ENCODE peak calls at places on chromosomes 16 and 17, in four cellular contexts. F, C, A and W are unnamed samples.

GRCh38 chr16:31274831-31275816 is 15.3 kb downstream of the ITGAM start:
- DNase-seq in A (no peak), F (no peak), C (no peak), W (no peak)

GRCh38 chr16:88596477-88596876 is 26.3 kb downstream of the ZC3H18 start:
- DNase-seq in A (no peak), C (peak), F (no peak), W (no peak)

GRCh38 chr16:66084306-66084705 is 282.2 kb upstream of the CDH5 start:
- DNase-seq in A (no peak), C (peak), F (no peak), W (peak)

GRCh38 chr17:2064147-2064489 is 9.2 kb downstream of the HIC1 start:
- DNase-seq in F (no peak), A (no peak), C (peak), W (no peak)

GRCh38 chr17:66466933-66467367 is 164.5 kb downstream of the PRKCA start:
- DNase-seq in C (peak), A (no peak), F (peak), W (peak)

GRCh38 chr16:19223235-19223847 is 55.3 kb downstream of the SYT17 start:
- DNase-seq in A (peak), C (no peak), F (peak), W (no peak)

GRCh38 chr17:74850310-74850709 is 9.4 kb downstream of the GRIN2C start:
- DNase-seq in C (no peak), A (no peak), F (no peak), W (no peak)

GRCh38 chr16:10040136-10041080 is 141.8 kb downstream of the GRIN2A start:
- DNase-seq in A (peak), C (no peak), F (no peak), W (no peak)

GRCh38 chr16:83606486-83607030 is 201.2 kb upstream of the HSBP1 start:
- DNase-seq in A (no peak), F (no peak), C (no peak), W (no peak)

GRCh38 chr16:84982434-84982833 is 28.9 kb downstream of the ZDHHC7 start:
- DNase-seq in F (no peak), A (no peak), C (no peak), W (no peak)

GRCh38 chr17:77470330-77470786 is 329.6 kb downstream of the SEC14L1 start:
- DNase-seq in A (no peak), F (no peak), C (no peak), W (no peak)

GRCh38 chr17:66426397-66427033 is 124.1 kb downstream of the PRKCA start:
- DNase-seq in C (peak), A (no peak), F (peak), W (no peak)

GRCh38 chr17:32998111-32998892 is 6.7 kb downstream of the SPACA3 start:
- DNase-seq in C (peak), A (peak), F (peak), W (peak)

GRCh38 chr17:48841395-48841831 is 10.6 kb downstream of the CALCOCO2 start:
- DNase-seq in C (peak), F (no peak), A (no peak), W (peak)

GRCh38 chr16:85029413-85029794 is 1.8 kb downstream of the KIAA0513 start:
- DNase-seq in A (no peak), F (peak), C (peak), W (peak)

GRCh38 chr17:17545031-17545820 is 46.3 kb downstream of the PEMT start:
- DNase-seq in C (peak), F (no peak), A (no peak), W (peak)

GRCh38 chr17:38967290-38967738 is at the start of gene FBXO47:
- DNase-seq in A (peak), C (peak), F (no peak), W (peak)

GRCh38 chr16:68309798-68310197 is 948 bp downstream of the SLC7A6OS start:
- DNase-seq in F (no peak), C (no peak), A (no peak), W (no peak)

GRCh38 chr16:86575754-86576557 is 2.4 kb upstream of the FOXL1 start:
- DNase-seq in A (peak), F (peak), C (peak), W (peak)

GRCh38 chr16:48405153-48405552 is 19.9 kb upstream of the SIAH1 start:
- DNase-seq in C (no peak), F (no peak), A (no peak), W (no peak)

GRCh38 chr16:11632455-11632921 is 35.8 kb upstream of the SNN start:
- DNase-seq in C (peak), A (peak), F (no peak), W (peak)

GRCh38 chr17:50100921-50101345 is 5.8 kb downstream of the PDK2 start:
- DNase-seq in C (no peak), A (no peak), F (no peak), W (no peak)

GRCh38 chr16:10971560-10971961 is 27.2 kb downstream of the CLEC16A start:
- DNase-seq in F (peak), A (peak), C (peak), W (peak)

GRCh38 chr16:22623351-22623781 is 112.7 kb downstream of the NPIPB5 start:
- DNase-seq in C (peak), F (no peak), A (no peak), W (peak)

GRCh38 chr17:14545156-14545906 is 244.4 kb downstream of the HS3ST3B1 start:
- DNase-seq in F (peak), A (peak), C (no peak), W (no peak)

GRCh38 chr16:18841833-18842525 is 40.6 kb upstream of the ARL6IP1 start:
- DNase-seq in C (no peak), A (no peak), F (no peak), W (no peak)

GRCh38 chr17:41885733-41886132 is 20.5 kb upstream of the KLHL11 start:
- DNase-seq in A (peak), C (no peak), F (no peak), W (no peak)

GRCh38 chr16:49970818-49971431 is 54.1 kb upstream of the CNEP1R1 start:
- DNase-seq in F (no peak), A (no peak), C (no peak), W (no peak)

GRCh38 chr16:4213721-4214120 is 28.2 kb downstream of the SRL start:
- DNase-seq in F (no peak), C (peak), A (no peak), W (peak)

GRCh38 chr16:49924078-49924477 is 68.2 kb upstream of the ZNF423 start:
- DNase-seq in C (no peak), F (peak), A (no peak), W (no peak)

GRCh38 chr17:7294614-7295153 is at the start of gene YBX2:
- DNase-seq in C (no peak), A (peak), F (peak), W (no peak)

GRCh38 chr16:66902648-66903543 is 15.8 kb downstream of the CDH16 start:
- DNase-seq in C (no peak), F (no peak), A (no peak), W (no peak)

GRCh38 chr17:28925912-28926365 is 23.1 kb upstream of the DHRS13 start:
- DNase-seq in F (peak), A (no peak), C (peak), W (peak)

GRCh38 chr17:77736207-77736600 is 222.3 kb upstream of the TNRC6C start:
- DNase-seq in A (peak), C (no peak), F (no peak), W (no peak)

GRCh38 chr17:31657876-31658275 is 201.2 kb downstream of the COPRS start:
- DNase-seq in C (no peak), A (no peak), F (no peak), W (no peak)

GRCh38 chr16:14071576-14072271 is 605 bp downstream of the MRTFB start:
- DNase-seq in A (peak), F (peak), C (peak), W (no peak)

GRCh38 chr17:45284176-45285140 is 22.6 kb upstream of the SPATA32 start:
- DNase-seq in A (peak), F (peak), C (no peak), W (no peak)
- H3K27ac ChIP-seq in A (no peak), F (no peak), C (no peak), W (no peak)

GRCh38 chr17:16406742-16407674 is 8.4 kb upstream of the TRPV2 start:
- DNase-seq in A (peak), F (peak), C (peak), W (peak)
- TF ChIP-seq EZH2 in A (no peak), F (no peak), C (no peak), W (no peak)

GRCh38 chr17:56773124-56773523 is 60.6 kb downstream of the C17orf67 start:
- DNase-seq in C (no peak), F (no peak), A (no peak), W (no peak)
- H3K27ac ChIP-seq in C (no peak), F (peak), A (no peak), W (no peak)

GRCh38 chr17:80475949-80476876 is at the start of gene NPTX1:
- DNase-seq in A (peak), F (peak), C (no peak), W (no peak)
- TF ChIP-seq EZH2 in A (no peak), F (peak), C (peak), W (no peak)

GRCh38 chr17:4135489-4135888 is 7.3 kb downstream of the ZZEF1 start:
- DNase-seq in A (no peak), F (no peak), C (no peak), W (no peak)

GRCh38 chr17:4130715-4131114 is 12.1 kb downstream of the ZZEF1 start:
- DNase-seq in F (no peak), C (no peak), A (no peak), W (no peak)

GRCh38 chr17:4140125-4140524 is 2.7 kb downstream of the ZZEF1 start:
- DNase-seq in A (no peak), C (no peak), F (no peak), W (no peak)

GRCh38 chr17:4136373-4136772 is 6.5 kb downstream of the ZZEF1 start:
- DNase-seq in C (peak), A (no peak), F (no peak), W (peak)

GRCh38 chr17:4134756-4135155 is 8.1 kb downstream of the ZZEF1 start:
- DNase-seq in A (no peak), C (no peak), F (no peak), W (no peak)
- H3K27ac ChIP-seq in A (no peak), C (no peak), F (no peak), W (no peak)

GRCh38 chr16:52547834-52548215 is 882 bp upstream of the TOX3 start:
- DNase-seq in F (no peak), C (no peak), A (no peak), W (no peak)

GRCh38 chr16:52545544-52546262 is 1.2 kb downstream of the TOX3 start:
- DNase-seq in F (no peak), A (peak), C (no peak), W (no peak)

GRCh38 chr16:52547001-52547833 is at the start of gene TOX3:
- DNase-seq in C (no peak), F (no peak), A (peak), W (no peak)

GRCh38 chr16:52545157-52545543 is 1.8 kb downstream of the TOX3 start:
- DNase-seq in F (no peak), A (peak), C (no peak), W (no peak)

GRCh38 chr16:52546291-52546941 is 527 bp downstream of the TOX3 start:
- DNase-seq in A (peak), F (no peak), C (no peak), W (no peak)
- TF ChIP-seq EZH2 in A (no peak), F (no peak), C (peak), W (no peak)

GRCh38 chr16:57647136-57647875 is 18.9 kb downstream of the ADGRG1 start:
- DNase-seq in F (peak), C (no peak), A (no peak), W (no peak)

GRCh38 chr16:57649846-57650245 is 18.3 kb upstream of the ADGRG3 start:
- DNase-seq in F (no peak), C (no peak), A (no peak), W (no peak)

GRCh38 chr16:57648125-57648524 is 19.7 kb downstream of the ADGRG1 start:
- DNase-seq in A (no peak), F (no peak), C (no peak), W (no peak)

GRCh38 chr16:57648590-57649442 is 19.3 kb upstream of the ADGRG3 start:
- DNase-seq in A (peak), F (peak), C (peak), W (no peak)

GRCh38 chr16:57649443-57649751 is 18.7 kb upstream of the ADGRG3 start:
- DNase-seq in F (no peak), C (no peak), A (no peak), W (no peak)
- H3K27ac ChIP-seq in F (no peak), C (no peak), A (no peak), W (no peak)

GRCh38 chr17:44556854-44557606 is at the start of gene FZD2:
- DNase-seq in C (peak), A (peak), F (peak), W (peak)

GRCh38 chr17:44557653-44558285 is 485 bp downstream of the FZD2 start:
- DNase-seq in C (peak), F (no peak), A (peak), W (peak)

GRCh38 chr17:44556114-44556853 is 1.0 kb upstream of the FZD2 start:
- DNase-seq in C (peak), F (peak), A (peak), W (no peak)

GRCh38 chr17:44559288-44560249 is 2.3 kb downstream of the FZD2 start:
- DNase-seq in A (no peak), C (peak), F (no peak), W (no peak)

DNA sequence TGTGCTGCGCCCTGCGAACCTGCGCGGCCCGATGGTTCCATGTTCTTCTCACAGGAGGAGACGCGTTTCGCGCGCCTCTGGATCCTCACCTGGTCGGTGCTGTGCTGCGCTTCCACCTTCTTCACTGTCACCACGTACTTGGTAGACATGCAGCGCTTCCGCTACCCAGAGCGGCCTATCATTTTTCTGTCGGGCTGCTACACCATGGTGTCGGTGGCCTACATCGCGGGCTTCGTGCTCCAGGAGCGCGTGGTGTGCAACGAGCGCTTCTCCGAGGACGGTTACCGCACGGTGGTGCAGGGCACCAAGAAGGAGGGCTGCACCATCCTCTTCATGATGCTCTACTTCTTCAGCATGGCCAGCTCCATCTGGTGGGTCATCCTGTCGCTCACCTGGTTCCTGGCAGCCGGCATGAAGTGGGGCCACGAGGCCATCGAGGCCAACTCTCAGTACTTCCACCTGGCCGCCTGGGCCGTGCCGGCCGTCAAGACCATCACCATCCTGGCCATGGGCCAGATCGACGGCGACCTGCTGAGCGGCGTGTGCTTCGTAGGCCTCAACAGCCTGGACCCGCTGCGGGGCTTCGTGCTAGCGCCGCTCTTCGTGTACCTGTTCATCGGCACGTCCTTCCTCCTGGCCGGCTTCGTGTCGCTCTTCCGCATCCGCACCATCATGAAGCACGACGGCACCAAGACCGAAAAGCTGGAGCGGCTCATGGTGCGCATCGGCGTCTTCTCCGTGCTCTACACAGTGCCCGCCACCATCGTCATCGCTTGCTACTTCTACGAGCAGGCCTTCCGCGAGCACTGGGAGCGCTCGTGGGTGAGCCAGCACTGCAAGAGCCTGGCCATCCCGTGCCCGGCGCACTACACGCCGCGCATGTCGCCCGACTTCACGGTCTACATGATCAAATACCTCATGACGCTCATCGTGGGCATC is 1.3 kb downstream of the FZD2 start:
- DNase-seq in A (peak), F (no peak), C (peak), W (no peak)
- TF ChIP-seq EZH2 in A (no peak), F (no peak), C (no peak), W (no peak)

DNA sequence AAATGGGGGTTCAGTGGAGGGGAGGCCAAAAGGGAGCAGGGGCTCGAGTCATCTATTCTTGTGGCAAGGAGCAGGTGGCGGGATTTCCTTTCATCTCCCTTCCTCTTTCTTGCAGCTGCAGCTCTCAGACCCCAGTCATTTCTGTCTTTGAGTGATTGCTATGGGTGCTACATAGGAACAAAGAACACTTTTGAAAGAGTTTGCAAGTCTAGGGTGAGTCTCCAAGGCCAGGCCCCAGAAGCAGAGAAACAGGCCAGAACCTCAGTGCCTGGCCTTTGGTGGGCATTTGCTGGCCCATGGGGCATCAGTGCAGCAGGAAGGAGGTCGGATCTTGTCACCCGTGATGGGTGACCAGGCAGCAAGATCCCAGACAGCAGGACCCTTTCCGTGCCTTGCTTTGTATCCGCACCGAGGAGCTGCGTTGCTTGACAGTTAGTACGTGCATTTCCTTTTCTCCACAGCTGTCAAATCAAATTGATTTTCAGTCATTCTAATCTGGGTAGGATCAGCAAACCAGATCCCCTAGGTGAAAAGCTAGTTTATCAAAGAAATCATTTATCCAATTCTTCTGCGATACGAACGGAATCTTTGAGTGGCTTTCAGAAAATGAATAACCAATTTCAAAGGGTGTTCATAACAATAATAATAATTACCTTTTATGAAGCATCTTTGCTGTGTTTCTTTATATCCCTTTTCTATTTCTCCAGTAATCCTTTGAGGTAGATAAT is 244.6 kb upstream of the MAF start:
- DNase-seq in A (no peak), F (no peak), C (no peak), W (no peak)
- H3K27ac ChIP-seq in A (no peak), F (no peak), C (no peak), W (no peak)

DNA sequence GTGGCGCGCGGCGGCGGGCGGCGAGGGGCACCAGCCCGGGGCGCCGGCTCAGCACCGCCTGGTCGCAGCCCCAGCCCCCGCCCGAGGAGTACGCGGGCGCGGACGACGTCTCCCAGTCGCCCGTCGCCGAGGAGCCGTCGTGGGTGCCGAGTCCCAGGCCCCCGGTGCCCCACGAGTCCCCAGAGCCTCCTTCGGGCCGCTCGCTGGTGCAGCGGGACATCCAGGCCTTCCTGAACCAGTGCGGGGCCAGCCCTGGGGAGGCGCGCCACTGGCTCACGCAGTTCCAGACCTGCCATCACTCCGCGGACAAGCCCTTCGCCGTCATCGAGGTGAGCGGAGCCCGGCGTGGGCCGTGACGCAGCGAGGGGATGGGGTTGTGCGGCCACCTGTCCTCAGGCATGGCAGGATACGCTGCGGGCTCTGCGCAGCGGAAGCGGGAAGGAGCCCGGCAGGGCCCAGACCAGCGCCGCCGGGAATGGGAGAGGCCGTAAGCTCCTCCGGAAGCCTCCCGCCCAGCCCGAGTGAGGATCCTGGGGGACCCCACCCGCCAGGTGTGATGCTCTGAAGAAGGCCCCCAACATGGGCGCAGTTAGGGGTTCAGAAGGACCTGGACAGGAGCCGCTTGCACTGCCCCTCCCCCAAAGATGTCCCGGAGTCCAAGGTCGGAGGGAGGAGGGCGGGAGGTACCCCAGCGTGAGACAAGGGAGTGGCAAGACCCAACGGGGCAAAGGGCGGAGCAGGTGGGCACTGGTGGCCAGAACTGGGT is 522 bp downstream of the NAGS start:
- DNase-seq in A (peak), F (peak), C (no peak), W (no peak)
- TF ChIP-seq EZH2 in A (peak), F (no peak), C (no peak), W (peak)